ENCODE peak calls at places on chromosomes 6 and 20, in eight cellular contexts. I, L, Z, Q, H, Y, A and F are unnamed samples. For H3K9me3, the result is how much of the 10 kb centered on the place peaks cover.

GRCh38 chr6:14635195-14635594 is 517.6 kb downstream of the CD83 start:
- DNase-seq in A (no peak), Z (peak), Y (no peak), Q (no peak), L (no peak), I (no peak), H (no peak), F (no peak)

GRCh38 chr6:128807577-128807976 is 75.4 kb upstream of the LAMA2 start:
- DNase-seq in A (no peak), Q (no peak), Y (no peak), Z (no peak), I (no peak), H (peak), L (peak), F (no peak)

GRCh38 chr6:167481527-167481926 is 156.6 kb downstream of the TTLL2 start:
- DNase-seq in L (no peak), H (no peak), I (no peak), Q (no peak), A (no peak), Y (no peak), Z (no peak), F (no peak)

GRCh38 chr6:166623318-166623717 is 3.7 kb downstream of the RPS6KA2 start:
- DNase-seq in Z (no peak), L (no peak), I (no peak), H (no peak), Y (no peak), Q (no peak), A (no peak), F (no peak)

GRCh38 chr20:40470313-40471260 is 218.4 kb downstream of the MAFB start:
- DNase-seq in L (no peak), H (no peak), Y (peak), Q (no peak), I (peak), Z (no peak), A (no peak), F (no peak)

GRCh38 chr6:128888444-128889175 is 5.7 kb downstream of the LAMA2 start:
- DNase-seq in Y (no peak), L (no peak), Q (no peak), A (no peak), Z (no peak), I (no peak), H (no peak), F (no peak)

GRCh38 chr6:153488267-153488666 is 357.2 kb upstream of the RGS17 start:
- DNase-seq in Z (no peak), Y (no peak), Q (no peak), L (no peak), A (no peak), I (no peak), H (no peak), F (no peak)

GRCh38 chr6:125547320-125547843 is 202.1 kb upstream of the HEY2 start:
- DNase-seq in L (no peak), H (no peak), Z (no peak), I (no peak), Q (no peak), Y (no peak), A (no peak), F (no peak)

GRCh38 chr6:112149236-112149635 is 61.8 kb downstream of the FAM229B start:
- DNase-seq in Z (no peak), L (no peak), Q (no peak), Y (no peak), I (no peak), A (no peak), H (peak), F (no peak)

GRCh38 chr6:78808356-78808891 is 58.9 kb upstream of the IRAK1BP1 start:
- DNase-seq in A (no peak), Q (peak), Z (no peak), I (no peak), H (no peak), L (no peak), Y (no peak), F (no peak)

GRCh38 chr6:134176283-134176975 is 124.0 kb upstream of the SLC2A12 start:
- DNase-seq in A (no peak), I (no peak), Z (no peak), Y (peak), H (peak), L (peak), Q (peak), F (no peak)

GRCh38 chr20:50855498-50856474 is 60.9 kb downstream of the BCAS4 start:
- DNase-seq in I (no peak), Y (no peak), L (no peak), H (peak), Z (no peak), Q (no peak), A (no peak), F (no peak)

GRCh38 chr6:161215193-161215592 is 58.7 kb downstream of the AGPAT4 start:
- DNase-seq in Q (no peak), L (peak), I (no peak), H (peak), A (no peak), Y (no peak), Z (no peak), F (no peak)
- H3K9me3 ChIP-seq in Q (under half), L (under half), I (under half), H (under half), A (under half), Y (under half), Z (under half), F (under half)

DNA sequence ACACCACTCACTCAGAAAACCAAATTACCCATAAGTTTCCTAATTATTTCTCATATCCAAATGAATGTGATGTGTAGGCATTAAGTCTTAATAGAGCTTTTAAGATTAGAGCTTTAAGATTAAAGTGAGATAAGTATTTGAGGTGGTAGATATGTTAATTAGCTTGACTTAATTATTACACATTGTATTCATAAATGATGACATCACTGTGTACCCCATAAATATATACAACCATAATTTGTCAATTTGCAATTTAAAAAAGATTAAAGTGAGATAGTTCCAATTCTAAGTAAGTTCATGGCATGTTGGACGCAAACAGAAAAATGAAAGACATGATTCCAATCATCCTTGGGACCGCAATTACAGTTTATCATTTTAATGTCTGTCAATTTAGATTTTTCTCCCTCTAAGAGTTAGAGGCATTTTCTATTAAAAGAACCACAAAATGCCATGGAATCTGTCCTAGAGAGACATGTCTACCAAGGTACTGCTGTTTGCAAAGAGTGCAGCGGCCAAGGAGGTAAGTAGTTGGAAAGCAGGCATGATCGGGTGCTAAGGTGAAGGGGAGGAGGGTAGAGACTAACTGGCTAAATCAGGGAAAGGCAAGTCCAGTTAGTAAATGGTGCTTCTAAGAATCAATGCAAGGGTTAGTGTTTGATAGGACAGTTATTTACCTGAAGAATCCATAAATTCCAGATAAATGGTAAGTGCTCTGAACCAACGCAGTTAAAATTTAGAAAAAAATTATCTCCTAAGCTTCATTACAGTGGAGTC is 65.7 kb downstream of the CHD6 start:
- DNase-seq in I (no peak), Z (no peak), L (no peak), Y (no peak), H (no peak), Q (no peak), A (no peak), F (no peak)
- H3K9me3 ChIP-seq in I (under half), Z (under half), L (under half), Y (under half), H (under half), Q (under half), A (under half), F (under half)

GRCh38 chr6:168571268-168571667 is 130.3 kb downstream of the SMOC2 start:
- DNase-seq in L (no peak), A (no peak), I (no peak), Z (no peak), H (no peak), Q (no peak), Y (no peak), F (no peak)
- H3K9me3 ChIP-seq in L (under half), A (under half), I (under half), Z (under half), H (under half), Q (under half), Y (under half), F (under half)

GRCh38 chr20:29298759-29299613 is 1958.5 kb upstream of the DEFB115 start:
- DNase-seq in Q (no peak), H (no peak), L (peak), A (no peak), Y (no peak), I (peak), Z (no peak), F (no peak)

GRCh38 chr20:29300579-29301551 is 1956.6 kb upstream of the DEFB115 start:
- DNase-seq in Y (no peak), Z (no peak), H (no peak), Q (peak), I (peak), L (no peak), A (no peak), F (no peak)

GRCh38 chr20:29299811-29300578 is 1957.5 kb upstream of the DEFB115 start:
- DNase-seq in L (no peak), A (no peak), Y (no peak), Z (no peak), H (no peak), I (peak), Q (no peak), F (no peak)

GRCh38 chr20:29302979-29303644 is 1954.4 kb upstream of the DEFB115 start:
- DNase-seq in I (peak), A (no peak), L (no peak), Y (no peak), H (no peak), Z (no peak), Q (no peak), F (no peak)

GRCh38 chr20:29301624-29302259 is 1955.7 kb upstream of the DEFB115 start:
- DNase-seq in H (no peak), Q (no peak), L (no peak), A (no peak), I (peak), Y (no peak), Z (no peak), F (no peak)
- H3K9me3 ChIP-seq in H (under half), Q (under half), L (under half), A (under half), I (under half), Y (half or more), Z (under half), F (under half)

GRCh38 chr6:19301980-19302379 is 535.2 kb upstream of the ID4 start:
- DNase-seq in Q (no peak), Z (no peak), I (no peak), Y (no peak), A (no peak), L (peak), H (peak), F (no peak)

GRCh38 chr6:19303381-19303780 is 533.8 kb upstream of the ID4 start:
- DNase-seq in H (no peak), Z (no peak), L (peak), A (no peak), I (no peak), Q (no peak), Y (no peak), F (no peak)

GRCh38 chr6:19298422-19298821 is 538.7 kb upstream of the ID4 start:
- DNase-seq in Z (no peak), Y (no peak), A (no peak), I (no peak), H (no peak), Q (no peak), L (no peak), F (no peak)

GRCh38 chr6:19297880-19298279 is 539.3 kb upstream of the ID4 start:
- DNase-seq in L (no peak), A (no peak), I (no peak), H (no peak), Y (no peak), Z (no peak), Q (no peak), F (no peak)
- H3K9me3 ChIP-seq in L (under half), A (under half), I (under half), H (under half), Y (under half), Z (under half), Q (under half), F (under half)

DNA sequence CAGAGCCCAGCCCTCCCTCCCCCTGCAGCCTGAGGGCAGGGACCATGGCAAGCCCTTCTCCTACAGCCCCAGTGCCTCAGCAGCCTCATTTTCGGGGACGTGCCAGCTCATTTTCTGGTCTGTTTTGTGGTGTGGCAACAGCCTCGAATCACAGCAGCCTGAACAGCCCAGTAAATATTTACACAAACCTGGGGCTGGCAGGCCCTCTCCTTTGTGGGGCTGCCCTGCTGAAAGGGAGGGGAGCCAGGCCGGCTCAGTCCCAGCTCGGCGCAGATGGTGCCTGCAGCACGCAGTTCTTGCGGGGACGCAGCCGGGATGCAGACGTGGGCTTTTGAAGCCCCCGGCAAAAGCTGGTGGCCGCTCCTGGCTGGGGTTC is 259.8 kb downstream of the DLL1 start:
- DNase-seq in Q (peak), H (no peak), L (peak), Z (no peak), I (no peak), Y (peak), A (no peak), F (no peak)
- H3K9me3 ChIP-seq in Q (under half), H (under half), L (under half), Z (under half), I (under half), Y (under half), A (under half), F (under half)

GRCh38 chr6:140180306-140180705 is 805.9 kb upstream of the CITED2 start:
- DNase-seq in L (no peak), H (no peak), Y (no peak), Q (no peak), I (no peak), Z (no peak), A (no peak), F (no peak)
- H3K9me3 ChIP-seq in L (under half), H (under half), Y (under half), Q (under half), I (under half), Z (under half), A (under half), F (under half)

GRCh38 chr6:135506270-135506997 is 8.9 kb upstream of the AHI1 start:
- DNase-seq in L (peak), I (no peak), A (no peak), H (peak), Q (no peak), Z (no peak), Y (no peak), F (no peak)
- H3K9me3 ChIP-seq in L (under half), I (under half), A (under half), H (under half), Q (under half), Z (under half), Y (under half), F (under half)

GRCh38 chr20:54163402-54163801 is 10.4 kb downstream of the CYP24A1 start:
- DNase-seq in A (no peak), Z (no peak), L (no peak), Y (no peak), Q (no peak), H (no peak), I (no peak), F (no peak)

GRCh38 chr20:54162378-54162777 is 11.4 kb downstream of the CYP24A1 start:
- DNase-seq in A (no peak), L (no peak), Q (no peak), Y (no peak), H (no peak), Z (no peak), I (peak), F (no peak)

GRCh38 chr20:54165803-54166202 is 8.0 kb downstream of the CYP24A1 start:
- DNase-seq in Z (no peak), A (no peak), L (no peak), Y (no peak), H (no peak), I (no peak), Q (no peak), F (no peak)

GRCh38 chr20:54166987-54167662 is 6.7 kb downstream of the CYP24A1 start:
- DNase-seq in Y (no peak), H (no peak), Q (no peak), Z (no peak), A (no peak), L (no peak), I (no peak), F (no peak)

DNA sequence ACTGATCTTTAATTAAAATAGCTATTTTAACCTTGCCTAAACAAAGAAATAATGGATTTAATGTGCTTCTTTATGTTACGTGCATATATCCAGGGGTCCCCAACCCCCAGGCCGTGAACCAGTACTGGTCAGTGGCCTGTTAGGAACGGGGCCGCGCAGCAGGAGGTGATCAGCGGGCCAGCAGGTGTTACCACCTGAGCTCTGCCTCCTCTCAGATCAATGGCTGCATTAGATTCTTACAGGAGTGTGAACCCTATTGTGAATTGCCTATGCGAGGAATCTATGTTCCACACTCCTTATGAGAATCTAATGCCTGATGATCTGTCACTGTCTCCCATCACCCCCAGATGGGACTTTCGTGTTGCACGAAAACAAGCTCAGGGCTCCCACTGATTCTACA is 8.8 kb downstream of the CYP24A1 start:
- DNase-seq in Y (no peak), L (no peak), Z (no peak), I (no peak), A (no peak), Q (no peak), H (no peak), F (no peak)
- H3K9me3 ChIP-seq in Y (under half), L (under half), Z (under half), I (under half), A (under half), Q (under half), H (under half), F (under half)

GRCh38 chr20:56195946-56196345 is 52.6 kb upstream of the MC3R start:
- DNase-seq in A (no peak), I (no peak), Z (no peak), H (no peak), Y (no peak), Q (no peak), L (no peak), F (no peak)
- H3K9me3 ChIP-seq in A (under half), I (under half), Z (under half), H (under half), Y (under half), Q (under half), L (under half), F (under half)